ENCODE peak calls at places on chromosomes 2 and 18, in six cellular contexts. N is HepG2, K is A549, S is WTC11, D is K562, R is H1. I is an unnamed sample.

GRCh38 chr2:66440692-66441091 is 5.8 kb downstream of the MEIS1 start:
- DNase-seq in N (no peak), S (no peak), R (no peak), K (no peak), D (no peak), I (peak; percentile 25)

GRCh38 chr2:181954538-181954883 is 31.1 kb upstream of the PPP1R1C start:
- DNase-seq in R (no peak), S (no peak), K (no peak), D (no peak), N (no peak), I (no peak)

GRCh38 chr2:74481432-74481831 is 1.4 kb downstream of the CCDC142 start:
- DNase-seq in S (no peak), K (no peak), N (no peak), D (no peak), R (no peak), I (no peak)

GRCh38 chr18:45359275-45360009 is 255.8 kb upstream of the SLC14A2 start:
- DNase-seq in S (no peak), D (no peak), R (no peak), N (no peak), K (no peak), I (no peak)

GRCh38 chr2:178819992-178820391 is 12.8 kb upstream of the TTN start:
- DNase-seq in S (no peak), K (no peak), D (no peak), R (no peak), N (no peak), I (peak; percentile 63)

GRCh38 chr2:217393585-217394032 is 533.7 kb upstream of the TNP1 start:
- DNase-seq in N (no peak), D (no peak), K (no peak), R (no peak), S (no peak), I (no peak)

GRCh38 chr18:48608581-48608980 is 69.8 kb downstream of the CTIF start:
- DNase-seq in N (no peak), S (no peak), K (no peak), R (no peak), D (no peak), I (no peak)

GRCh38 chr18:2979871-2980606 is 32.9 kb downstream of the LPIN2 start:
- DNase-seq in N (no peak), K (no peak), R (no peak), S (no peak), D (no peak), I (peak; percentile 44)

GRCh38 chr2:75416420-75417342 is 144.1 kb downstream of the EVA1A start:
- DNase-seq in K (no peak), S (no peak), R (no peak), D (no peak), N (no peak), I (no peak)

GRCh38 chr2:68791914-68792313 is 57.3 kb downstream of the ARHGAP25 start:
- DNase-seq in S (no peak), D (no peak), R (no peak), K (no peak), N (no peak), I (no peak)

GRCh38 chr18:51630706-51631105 is 433.2 kb upstream of the MEX3C start:
- DNase-seq in N (no peak), D (no peak), R (no peak), K (no peak), S (no peak), I (no peak)

GRCh38 chr2:145258903-145259579 is 739.1 kb upstream of the ZEB2 start:
- DNase-seq in N (no peak), K (no peak), S (no peak), R (no peak), D (no peak), I (no peak)

GRCh38 chr2:70041666-70042065 is 45.6 kb upstream of the PCBP1 start:
- DNase-seq in N (no peak), K (no peak), D (no peak), S (no peak), R (no peak), I (no peak)

GRCh38 chr2:104658149-104658839 is 195.6 kb upstream of the POU3F3 start:
- DNase-seq in K (no peak), D (no peak), R (peak; percentile 36), N (no peak), S (peak; percentile 59), I (no peak)

GRCh38 chr2:69437751-69438154 is 518 bp upstream of the NFU1 start:
- DNase-seq in D (no peak), S (no peak), N (no peak), K (no peak), R (no peak), I (no peak)

GRCh38 chr2:172308253-172308935 is 119.0 kb upstream of the ITGA6 start:
- DNase-seq in N (no peak), D (no peak), R (no peak), S (no peak), K (no peak), I (peak; percentile 83)
- TF ChIP-seq JUN in N (no peak), D (no peak), R (no peak), S (no peak), K (no peak), I (no peak)

DNA sequence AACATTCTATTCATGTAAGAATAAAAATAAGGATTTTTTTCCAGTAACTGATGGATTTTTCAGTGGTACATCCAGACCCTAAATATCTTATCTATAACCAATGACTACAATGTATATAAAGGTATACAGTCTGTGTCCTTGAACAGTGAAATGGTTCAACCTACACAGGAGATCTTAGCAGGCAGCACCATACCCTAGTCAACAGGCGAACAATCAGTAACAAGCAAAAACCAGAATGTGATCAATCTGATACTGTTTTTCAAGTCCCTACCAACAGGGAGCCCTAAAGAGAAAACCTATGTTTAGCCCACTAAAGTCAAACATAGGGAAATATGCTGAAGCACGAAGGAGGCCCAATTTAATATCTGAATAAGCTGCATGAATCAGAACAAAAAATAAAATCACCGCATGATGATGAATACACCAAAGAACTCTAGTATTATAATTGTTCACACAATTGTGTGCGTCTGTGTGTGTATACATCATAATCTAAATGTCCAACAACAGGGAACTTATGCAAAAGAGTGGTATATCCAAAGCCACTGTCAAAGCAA is 26.0 kb downstream of the PTPN2 start:
- DNase-seq in D (no peak), R (no peak), K (no peak), S (no peak), N (no peak), I (no peak)
- TF ChIP-seq JUN in D (no peak), R (no peak), K (no peak), S (no peak), N (no peak), I (no peak)

GRCh38 chr2:176122266-176122632 is 270 bp upstream of the HOXD9 start:
- DNase-seq in R (no peak), N (no peak), S (peak; percentile 28), K (no peak), D (no peak), I (no peak)
- TF ChIP-seq JUN in R (no peak), N (no peak), S (no peak), K (no peak), D (no peak), I (no peak)

DNA sequence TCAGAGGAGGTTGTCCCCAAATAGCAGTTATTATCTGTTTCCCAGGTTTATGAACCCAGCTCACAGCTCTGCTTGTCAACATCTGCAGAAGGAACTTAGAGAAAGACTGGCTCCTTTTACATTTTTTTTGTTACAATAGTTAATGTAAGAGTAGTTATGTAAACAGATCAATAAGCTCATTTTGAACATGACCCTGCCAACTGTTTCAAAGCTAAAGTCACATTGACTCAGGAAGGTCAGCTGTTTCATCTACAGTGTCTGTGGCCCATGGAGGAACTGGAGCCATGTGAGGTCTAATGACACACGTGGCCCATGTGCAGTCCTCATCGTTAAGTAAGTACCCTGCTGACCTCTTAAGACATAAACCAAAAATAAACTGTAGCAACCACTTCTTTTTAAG is 97.1 kb downstream of the SH3RF3 start:
- DNase-seq in D (no peak), K (no peak), R (no peak), S (no peak), N (peak; percentile 47), I (no peak)
- TF ChIP-seq JUN in D (no peak), K (no peak), R (no peak), S (no peak), N (no peak), I (no peak)

GRCh38 chr2:3868012-3868411 is 164.6 kb downstream of the DCDC2C start:
- DNase-seq in N (no peak), S (no peak), R (no peak), D (no peak), K (no peak), I (no peak)

GRCh38 chr2:3870222-3870621 is 166.8 kb downstream of the DCDC2C start:
- DNase-seq in R (no peak), N (no peak), D (no peak), S (no peak), K (no peak), I (no peak)

GRCh38 chr2:3868426-3868825 is 165.1 kb downstream of the DCDC2C start:
- DNase-seq in D (no peak), K (no peak), S (no peak), N (no peak), R (no peak), I (no peak)

GRCh38 chr2:3867451-3867850 is 164.1 kb downstream of the DCDC2C start:
- DNase-seq in N (no peak), S (no peak), R (no peak), K (no peak), D (no peak), I (no peak)

GRCh38 chr2:3864943-3865664 is 161.7 kb downstream of the DCDC2C start:
- DNase-seq in K (no peak), S (no peak), D (no peak), R (no peak), N (no peak), I (no peak)
- TF ChIP-seq JUN in K (no peak), S (no peak), D (no peak), R (no peak), N (no peak), I (no peak)

GRCh38 chr2:30629866-30630265 is 177.4 kb downstream of the CAPN13 start:
- DNase-seq in K (no peak), D (no peak), R (no peak), S (no peak), N (no peak), I (no peak)

GRCh38 chr2:30631051-30631671 is 176.1 kb downstream of the CAPN13 start:
- DNase-seq in N (no peak), R (no peak), D (no peak), S (no peak), K (no peak), I (no peak)

GRCh38 chr2:30628341-30628740 is 178.9 kb downstream of the CAPN13 start:
- DNase-seq in R (no peak), K (no peak), D (no peak), N (no peak), S (no peak), I (no peak)

GRCh38 chr2:30636311-30636710 is 170.9 kb downstream of the CAPN13 start:
- DNase-seq in S (no peak), D (no peak), R (no peak), N (no peak), K (no peak), I (no peak)

DNA sequence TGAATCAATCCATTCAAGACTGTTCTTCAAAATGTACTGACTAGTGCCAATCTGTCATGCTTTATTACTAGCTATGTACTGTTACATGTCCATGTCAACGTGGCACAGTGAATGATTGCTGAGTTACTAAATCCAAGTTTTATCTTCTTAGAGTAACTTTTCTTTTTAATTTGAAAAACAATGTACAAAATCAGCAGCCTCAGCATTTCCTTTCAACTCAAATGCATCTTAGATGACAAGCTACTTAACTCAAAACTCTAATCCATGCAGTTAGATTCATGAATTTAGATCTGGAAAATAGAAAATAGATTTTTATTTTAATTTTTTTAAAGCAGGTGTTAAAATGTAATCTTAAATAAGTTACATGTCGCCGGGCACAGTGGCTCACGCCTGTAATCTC is 174.2 kb downstream of the CAPN13 start:
- DNase-seq in K (no peak), N (no peak), D (no peak), S (no peak), R (no peak), I (no peak)
- TF ChIP-seq JUN in K (no peak), N (no peak), D (no peak), S (no peak), R (no peak), I (no peak)

GRCh38 chr2:241951920-241952319 is 82.4 kb downstream of the RTP5 start:
- DNase-seq in K (no peak), R (no peak), N (no peak), S (no peak), D (no peak), I (no peak)
- TF ChIP-seq JUN in K (no peak), R (no peak), N (no peak), S (no peak), D (no peak), I (no peak)

I was measured in endothelial cell of umbilical vein.